ENCODE peak calls at places on chromosomes 3 and 15, in four cellular contexts. E, J, M and O are unnamed samples.

GRCh38 chr3:194224937-194225422 is 89.0 kb downstream of the HES1 start:
- DNase-seq in E (no peak), J (no peak), M (no peak), O (no peak)

GRCh38 chr15:45790325-45790943 is 155.6 kb downstream of the SQOR start:
- DNase-seq in E (peak), J (peak), M (peak), O (no peak)

GRCh38 chr15:29451201-29451781 is 181.7 kb upstream of the NSMCE3 start:
- DNase-seq in E (no peak), J (peak), M (no peak), O (no peak)

GRCh38 chr3:185825639-185826481 is 1.0 kb upstream of the IGF2BP2 start:
- DNase-seq in E (peak), J (peak), M (no peak), O (no peak)

GRCh38 chr3:11910971-11911531 is 64.4 kb upstream of the TAMM41 start:
- DNase-seq in E (no peak), J (no peak), M (no peak), O (no peak)

GRCh38 chr15:39878401-39878775 is 41.7 kb downstream of the GPR176 start:
- DNase-seq in E (no peak), J (no peak), M (no peak), O (no peak)

GRCh38 chr3:57169872-57170623 is 4.9 kb upstream of the IL17RD start:
- DNase-seq in E (peak), J (peak), M (peak), O (peak)

GRCh38 chr15:79897701-79898113 is 893 bp upstream of the MTHFS start:
- DNase-seq in E (peak), J (no peak), M (no peak), O (no peak)

GRCh38 chr3:47227678-47228077 is 54.9 kb downstream of the KIF9 start:
- DNase-seq in E (no peak), J (no peak), M (no peak), O (no peak)

GRCh38 chr3:89635137-89635536 is 527.7 kb downstream of the EPHA3 start:
- DNase-seq in E (no peak), J (no peak), M (no peak), O (no peak)

GRCh38 chr15:69328739-69329138 is 30.0 kb downstream of the PAQR5 start:
- DNase-seq in E (no peak), J (no peak), M (no peak), O (no peak)

GRCh38 chr3:8624612-8625011 is 20.0 kb downstream of the SSUH2 start:
- DNase-seq in E (no peak), J (no peak), M (no peak), O (no peak)

GRCh38 chr3:18618723-18619122 is 193.6 kb upstream of the SATB1 start:
- DNase-seq in E (no peak), J (no peak), M (no peak), O (no peak)

GRCh38 chr15:55916666-55917409 is 76.6 kb downstream of the NEDD4 start:
- DNase-seq in E (no peak), J (no peak), M (no peak), O (peak)